ENCODE peak calls at places on chromosomes 3 and 15, in five cellular contexts. One of them, this sample, is unnamed.

GRCh38 chr15:64645995-64646394 is 129.4 kb downstream of the RBPMS2 start:
- DNase-seq in HEK293T: no peak
- DNase-seq in left cardiac atrium: no peak
- DNase-seq in posterior vena cava: no peak
- DNase-seq in CD4-positive, alpha-beta T cell: no peak
- DNase-seq in this sample: no peak

GRCh38 chr3:185779461-185779860 is 45.4 kb downstream of the IGF2BP2 start:
- DNase-seq in posterior vena cava: no peak
- DNase-seq in CD4-positive, alpha-beta T cell: no peak
- DNase-seq in left cardiac atrium: no peak
- DNase-seq in HEK293T: no peak
- DNase-seq in this sample: no peak

GRCh38 chr3:153980252-153980590 is 141.0 kb upstream of the ARHGEF26 start:
- DNase-seq in HEK293T: no peak
- DNase-seq in posterior vena cava: no peak
- DNase-seq in CD4-positive, alpha-beta T cell: no peak
- DNase-seq in left cardiac atrium: no peak
- DNase-seq in this sample: no peak

GRCh38 chr15:65829150-65829764 is 37.2 kb upstream of the DENND4A start:
- DNase-seq in HEK293T: peak
- DNase-seq in posterior vena cava: no peak
- DNase-seq in CD4-positive, alpha-beta T cell: no peak
- DNase-seq in left cardiac atrium: no peak
- DNase-seq in this sample: no peak

GRCh38 chr3:127168271-127168670 is 24.7 kb upstream of the PRR23E start:
- DNase-seq in HEK293T: no peak
- DNase-seq in posterior vena cava: no peak
- DNase-seq in CD4-positive, alpha-beta T cell: no peak
- DNase-seq in left cardiac atrium: peak
- DNase-seq in this sample: no peak

GRCh38 chr3:164814106-164814505 is 264.2 kb downstream of the SI start:
- DNase-seq in posterior vena cava: peak
- DNase-seq in CD4-positive, alpha-beta T cell: no peak
- DNase-seq in HEK293T: no peak
- DNase-seq in left cardiac atrium: no peak
- DNase-seq in this sample: peak

GRCh38 chr15:48367483-48367882 is 36.3 kb downstream of the DUT start:
- DNase-seq in posterior vena cava: no peak
- DNase-seq in HEK293T: no peak
- DNase-seq in CD4-positive, alpha-beta T cell: no peak
- DNase-seq in left cardiac atrium: no peak
- DNase-seq in this sample: no peak

GRCh38 chr3:9352917-9353823 is 9.7 kb upstream of the THUMPD3 start:
- DNase-seq in CD4-positive, alpha-beta T cell: peak
- DNase-seq in HEK293T: peak
- DNase-seq in posterior vena cava: peak
- DNase-seq in left cardiac atrium: peak
- DNase-seq in this sample: peak

GRCh38 chr3:108548304-108548703 is 37.9 kb upstream of the MYH15 start:
- DNase-seq in HEK293T: no peak
- DNase-seq in CD4-positive, alpha-beta T cell: no peak
- DNase-seq in posterior vena cava: no peak
- DNase-seq in left cardiac atrium: no peak
- DNase-seq in this sample: no peak

GRCh38 chr3:190116551-190117067 is 4.1 kb downstream of the P3H2 start:
- DNase-seq in posterior vena cava: no peak
- DNase-seq in HEK293T: no peak
- DNase-seq in CD4-positive, alpha-beta T cell: no peak
- DNase-seq in left cardiac atrium: no peak
- DNase-seq in this sample: no peak

GRCh38 chr3:194766845-194767244 is 81.2 kb downstream of the FAM43A start:
- DNase-seq in HEK293T: no peak
- DNase-seq in posterior vena cava: no peak
- DNase-seq in CD4-positive, alpha-beta T cell: no peak
- DNase-seq in left cardiac atrium: no peak
- DNase-seq in this sample: no peak

GRCh38 chr3:11661827-11662226 is 18.1 kb upstream of the VGLL4 start:
- DNase-seq in left cardiac atrium: no peak
- DNase-seq in posterior vena cava: no peak
- DNase-seq in CD4-positive, alpha-beta T cell: no peak
- DNase-seq in HEK293T: no peak
- DNase-seq in this sample: no peak

GRCh38 chr3:122665226-122665786 is 15.3 kb upstream of the PARP14 start:
- DNase-seq in HEK293T: no peak
- DNase-seq in CD4-positive, alpha-beta T cell: no peak
- DNase-seq in left cardiac atrium: no peak
- DNase-seq in posterior vena cava: no peak
- DNase-seq in this sample: no peak

This sample was measured in spleen.